ENCODE peak calls at places on chromosomes 1 and 21, in ten cellular contexts. One of them, this sample, is unnamed.

GRCh38 chr1:59815892-59816291 is 1.1 kb downstream of the HOOK1 start:
- DNase-seq in AG10803: no peak
- DNase-seq in thoracic aorta: no peak
- DNase-seq in ovary: no peak
- DNase-seq in HL-60: no peak
- DNase-seq in breast epithelium: no peak
- DNase-seq in cardiac fibroblast: no peak
- DNase-seq in AG04450: no peak
- DNase-seq in A673: no peak
- DNase-seq in BE2C: no peak
- DNase-seq in this sample: no peak

GRCh38 chr1:81030441-81030840 is 770.3 kb upstream of the ADGRL2 start:
- DNase-seq in AG10803: no peak
- DNase-seq in thoracic aorta: no peak
- DNase-seq in ovary: no peak
- DNase-seq in HL-60: no peak
- DNase-seq in breast epithelium: no peak
- DNase-seq in cardiac fibroblast: no peak
- DNase-seq in AG04450: no peak
- DNase-seq in A673: no peak
- DNase-seq in BE2C: no peak
- DNase-seq in this sample: no peak

GRCh38 chr21:41874611-41875010 is 4.5 kb downstream of the PRDM15 start:
- DNase-seq in AG10803: no peak
- DNase-seq in thoracic aorta: no peak
- DNase-seq in ovary: no peak
- DNase-seq in HL-60: no peak
- DNase-seq in breast epithelium: no peak
- DNase-seq in cardiac fibroblast: no peak
- DNase-seq in AG04450: no peak
- DNase-seq in A673: no peak
- DNase-seq in BE2C: no peak
- DNase-seq in this sample: no peak

GRCh38 chr1:145828368-145829016 is 4.5 kb downstream of the POLR3C start:
- DNase-seq in AG10803: no peak
- DNase-seq in thoracic aorta: no peak
- DNase-seq in ovary: no peak
- DNase-seq in HL-60: no peak
- DNase-seq in breast epithelium: no peak
- DNase-seq in cardiac fibroblast: no peak
- DNase-seq in AG04450: no peak
- DNase-seq in A673: no peak
- DNase-seq in BE2C: no peak
- DNase-seq in this sample: no peak

GRCh38 chr1:172443666-172444453 is at the start of gene PIGC:
- DNase-seq in AG10803: peak; percentile 84
- DNase-seq in thoracic aorta: peak; percentile 60
- DNase-seq in ovary: peak; percentile 89
- DNase-seq in HL-60: peak; percentile 95
- DNase-seq in breast epithelium: peak; percentile 90
- DNase-seq in cardiac fibroblast: peak; percentile 88
- DNase-seq in AG04450: peak; percentile 60
- DNase-seq in A673: peak; percentile 94
- DNase-seq in BE2C: peak; percentile 93
- DNase-seq in this sample: peak; percentile 89

GRCh38 chr1:8889103-8889846 is 10.8 kb upstream of the ENO1 start:
- DNase-seq in AG10803: peak; percentile 49
- DNase-seq in thoracic aorta: no peak
- DNase-seq in ovary: no peak
- DNase-seq in HL-60: peak; percentile 70
- DNase-seq in breast epithelium: no peak
- DNase-seq in cardiac fibroblast: peak; percentile 52
- DNase-seq in AG04450: no peak
- DNase-seq in A673: no peak
- DNase-seq in BE2C: no peak
- DNase-seq in this sample: peak; percentile 49

GRCh38 chr1:166165661-166166399 is 971 bp downstream of the FAM78B start:
- DNase-seq in AG10803: peak; percentile 13
- DNase-seq in thoracic aorta: no peak
- DNase-seq in ovary: no peak
- DNase-seq in HL-60: no peak
- DNase-seq in breast epithelium: peak; percentile 51
- DNase-seq in cardiac fibroblast: no peak
- DNase-seq in AG04450: no peak
- DNase-seq in A673: no peak
- DNase-seq in BE2C: peak; percentile 27
- DNase-seq in this sample: peak; percentile 4

GRCh38 chr1:115402753-115403184 is 64.7 kb upstream of the NGF start:
- DNase-seq in AG10803: no peak
- DNase-seq in thoracic aorta: no peak
- DNase-seq in ovary: no peak
- DNase-seq in HL-60: no peak
- DNase-seq in breast epithelium: no peak
- DNase-seq in cardiac fibroblast: peak; percentile 10
- DNase-seq in AG04450: no peak
- DNase-seq in A673: no peak
- DNase-seq in BE2C: no peak
- DNase-seq in this sample: no peak

GRCh38 chr1:52182874-52183400 is 41.0 kb downstream of the ZFYVE9 start:
- DNase-seq in AG10803: no peak
- DNase-seq in thoracic aorta: no peak
- DNase-seq in ovary: no peak
- DNase-seq in HL-60: no peak
- DNase-seq in breast epithelium: no peak
- DNase-seq in cardiac fibroblast: no peak
- DNase-seq in AG04450: no peak
- DNase-seq in A673: no peak
- DNase-seq in BE2C: no peak
- DNase-seq in this sample: no peak

GRCh38 chr1:238484121-238484520 is 593.4 kb upstream of the ZP4 start:
- DNase-seq in AG10803: no peak
- DNase-seq in thoracic aorta: no peak
- DNase-seq in ovary: no peak
- DNase-seq in HL-60: no peak
- DNase-seq in breast epithelium: no peak
- DNase-seq in cardiac fibroblast: peak; percentile 30
- DNase-seq in AG04450: no peak
- DNase-seq in A673: no peak
- DNase-seq in BE2C: no peak
- DNase-seq in this sample: peak; percentile 10

GRCh38 chr21:37530901-37531351 is 164.4 kb downstream of the DYRK1A start:
- DNase-seq in AG10803: no peak
- DNase-seq in thoracic aorta: no peak
- DNase-seq in ovary: no peak
- DNase-seq in HL-60: no peak
- DNase-seq in breast epithelium: no peak
- DNase-seq in cardiac fibroblast: no peak
- DNase-seq in AG04450: no peak
- DNase-seq in A673: no peak
- DNase-seq in BE2C: no peak
- DNase-seq in this sample: no peak

GRCh38 chr1:110452330-110452729 is 1.4 kb downstream of the PROK1 start:
- DNase-seq in AG10803: no peak
- DNase-seq in thoracic aorta: no peak
- DNase-seq in ovary: no peak
- DNase-seq in HL-60: no peak
- DNase-seq in breast epithelium: no peak
- DNase-seq in cardiac fibroblast: no peak
- DNase-seq in AG04450: no peak
- DNase-seq in A673: no peak
- DNase-seq in BE2C: no peak
- DNase-seq in this sample: no peak

GRCh38 chr1:42765832-42766722 is 751 bp downstream of the P3H1 start:
- DNase-seq in AG10803: peak; percentile 79
- DNase-seq in thoracic aorta: no peak
- DNase-seq in ovary: peak; percentile 50
- DNase-seq in HL-60: peak; percentile 37
- DNase-seq in breast epithelium: no peak
- DNase-seq in cardiac fibroblast: peak; percentile 79
- DNase-seq in AG04450: peak; percentile 64
- DNase-seq in A673: peak; percentile 87
- DNase-seq in BE2C: peak; percentile 52
- DNase-seq in this sample: peak; percentile 80
- TF ChIP-seq CTCF in AG10803: peak; percentile 59
- TF ChIP-seq CTCF in thoracic aorta: peak; percentile 52
- TF ChIP-seq CTCF in ovary: no peak
- TF ChIP-seq CTCF in HL-60: no peak
- TF ChIP-seq CTCF in breast epithelium: no peak
- TF ChIP-seq CTCF in cardiac fibroblast: peak; percentile 72
- TF ChIP-seq CTCF in AG04450: peak; percentile 63
- TF ChIP-seq CTCF in A673: peak; percentile 69
- TF ChIP-seq CTCF in BE2C: peak; percentile 54
- TF ChIP-seq CTCF in this sample: peak; percentile 60

DNA sequence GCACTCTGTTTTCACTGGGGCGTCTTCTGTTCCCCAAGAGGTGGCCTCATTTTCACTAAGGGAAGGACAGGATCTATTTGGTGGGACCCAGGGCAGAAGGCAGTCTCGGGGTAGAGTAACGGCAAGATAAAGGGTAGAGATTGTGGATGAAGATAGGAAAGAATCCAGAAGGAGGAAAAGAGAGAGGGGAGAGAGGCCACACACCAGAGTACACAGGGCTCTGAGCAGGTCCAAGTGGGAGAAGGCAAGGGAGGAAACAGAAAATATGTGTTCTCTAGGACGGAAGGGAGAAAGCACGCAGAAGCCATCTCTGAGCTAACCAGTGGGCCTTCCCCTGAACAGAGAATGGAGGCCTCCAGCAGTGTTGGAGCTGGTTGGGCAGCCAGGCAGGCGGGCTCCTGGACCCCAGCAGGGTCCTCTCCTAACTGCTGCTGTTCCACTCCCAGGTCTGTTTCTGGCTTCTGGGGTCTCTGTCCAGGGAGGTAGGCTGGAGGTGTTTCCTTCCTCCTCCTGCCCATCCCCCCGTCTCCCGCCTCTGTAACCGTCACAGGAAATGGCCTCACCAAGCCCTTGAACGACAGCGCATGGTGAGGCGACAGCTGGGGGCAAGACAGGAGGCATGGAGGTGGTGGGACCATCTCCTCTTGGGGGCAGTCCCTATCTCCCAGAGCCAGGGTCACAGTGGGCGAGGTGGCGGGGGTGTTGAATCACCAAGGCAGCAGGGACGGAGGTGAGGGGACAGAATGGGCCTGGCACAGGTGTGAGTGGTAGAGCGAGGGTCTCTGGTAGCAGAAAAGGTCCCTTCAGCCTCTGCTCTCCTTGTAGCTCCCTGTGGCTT is 649 bp downstream of the PTPN7 start:
- DNase-seq in AG10803: no peak
- DNase-seq in thoracic aorta: no peak
- DNase-seq in ovary: no peak
- DNase-seq in HL-60: peak; percentile 83
- DNase-seq in breast epithelium: no peak
- DNase-seq in cardiac fibroblast: no peak
- DNase-seq in AG04450: no peak
- DNase-seq in A673: no peak
- DNase-seq in BE2C: no peak
- DNase-seq in this sample: no peak
- H3K4me3 ChIP-seq in AG10803: no peak overlapping the region
- H3K4me3 ChIP-seq in thoracic aorta: peak overlapping the region; percentile 50
- H3K4me3 ChIP-seq in ovary: no peak overlapping the region
- H3K4me3 ChIP-seq in HL-60: peak overlapping the region; percentile 56
- H3K4me3 ChIP-seq in breast epithelium: no peak overlapping the region
- H3K4me3 ChIP-seq in cardiac fibroblast: no peak overlapping the region
- H3K4me3 ChIP-seq in AG04450: no peak overlapping the region
- H3K4me3 ChIP-seq in A673: no peak overlapping the region
- H3K4me3 ChIP-seq in BE2C: no peak overlapping the region
- H3K4me3 ChIP-seq in this sample: no peak overlapping the region

GRCh38 chr1:152745289-152745704 is 12.5 kb upstream of the KPRP start:
- DNase-seq in AG10803: peak; percentile 17
- DNase-seq in thoracic aorta: no peak
- DNase-seq in ovary: no peak
- DNase-seq in HL-60: no peak
- DNase-seq in breast epithelium: no peak
- DNase-seq in cardiac fibroblast: no peak
- DNase-seq in AG04450: no peak
- DNase-seq in A673: peak; percentile 14
- DNase-seq in BE2C: no peak
- DNase-seq in this sample: no peak
- TF ChIP-seq CTCF in AG10803: no peak
- TF ChIP-seq CTCF in thoracic aorta: no peak
- TF ChIP-seq CTCF in ovary: no peak
- TF ChIP-seq CTCF in HL-60: no peak
- TF ChIP-seq CTCF in breast epithelium: no peak
- TF ChIP-seq CTCF in cardiac fibroblast: no peak
- TF ChIP-seq CTCF in AG04450: no peak
- TF ChIP-seq CTCF in A673: peak; percentile 45
- TF ChIP-seq CTCF in BE2C: no peak
- TF ChIP-seq CTCF in this sample: no peak

GRCh38 chr1:239536165-239536849 is 149.9 kb downstream of the CHRM3 start:
- DNase-seq in AG10803: no peak
- DNase-seq in thoracic aorta: no peak
- DNase-seq in ovary: no peak
- DNase-seq in HL-60: no peak
- DNase-seq in breast epithelium: no peak
- DNase-seq in cardiac fibroblast: no peak
- DNase-seq in AG04450: no peak
- DNase-seq in A673: no peak
- DNase-seq in BE2C: no peak
- DNase-seq in this sample: no peak

GRCh38 chr1:239543873-239544272 is 157.5 kb downstream of the CHRM3 start:
- DNase-seq in AG10803: no peak
- DNase-seq in thoracic aorta: no peak
- DNase-seq in ovary: no peak
- DNase-seq in HL-60: no peak
- DNase-seq in breast epithelium: no peak
- DNase-seq in cardiac fibroblast: no peak
- DNase-seq in AG04450: no peak
- DNase-seq in A673: no peak
- DNase-seq in BE2C: no peak
- DNase-seq in this sample: no peak

GRCh38 chr1:239539856-239540255 is 153.5 kb downstream of the CHRM3 start:
- DNase-seq in AG10803: no peak
- DNase-seq in thoracic aorta: no peak
- DNase-seq in ovary: no peak
- DNase-seq in HL-60: no peak
- DNase-seq in breast epithelium: no peak
- DNase-seq in cardiac fibroblast: no peak
- DNase-seq in AG04450: no peak
- DNase-seq in A673: no peak
- DNase-seq in BE2C: no peak
- DNase-seq in this sample: no peak

DNA sequence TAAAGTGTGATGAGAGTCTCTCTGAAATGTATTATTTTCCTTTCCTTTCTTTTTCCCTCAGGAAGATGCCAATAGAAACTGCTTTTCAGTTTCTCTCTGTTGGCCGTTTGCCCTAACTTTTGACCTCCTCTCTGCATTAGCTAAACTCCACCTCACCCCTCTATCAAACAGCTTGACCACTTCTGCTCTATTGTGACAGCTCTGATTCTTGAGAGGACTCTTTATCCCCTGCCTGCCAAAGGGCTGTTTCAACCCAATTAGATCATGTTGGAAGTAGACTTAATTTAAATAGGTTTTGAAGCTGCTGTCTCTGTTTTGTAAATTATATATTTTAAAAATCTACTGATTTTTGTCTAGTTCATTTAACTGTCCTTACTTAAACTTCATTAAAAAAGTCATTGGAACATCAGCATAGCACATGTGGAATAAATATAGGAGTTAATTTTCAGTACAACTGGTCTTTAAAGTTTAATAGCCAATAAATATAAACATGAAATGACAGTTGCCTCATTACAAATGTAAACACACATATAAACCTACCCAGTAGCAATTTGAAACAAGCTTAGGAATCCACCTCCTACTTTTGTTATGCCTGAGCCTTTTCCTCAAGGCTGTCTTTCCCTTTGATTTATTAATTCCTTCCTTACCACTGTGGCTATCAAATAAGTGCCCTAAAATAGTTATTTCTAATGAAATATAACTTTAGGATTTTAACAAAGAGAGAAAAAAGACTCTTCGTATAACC is 152.0 kb downstream of the CHRM3 start:
- DNase-seq in AG10803: no peak
- DNase-seq in thoracic aorta: no peak
- DNase-seq in ovary: peak; percentile 25
- DNase-seq in HL-60: no peak
- DNase-seq in breast epithelium: no peak
- DNase-seq in cardiac fibroblast: no peak
- DNase-seq in AG04450: no peak
- DNase-seq in A673: no peak
- DNase-seq in BE2C: no peak
- DNase-seq in this sample: no peak
- H3K4me3 ChIP-seq in AG10803: no peak overlapping the region
- H3K4me3 ChIP-seq in thoracic aorta: no peak overlapping the region
- H3K4me3 ChIP-seq in ovary: no peak overlapping the region
- H3K4me3 ChIP-seq in HL-60: no peak overlapping the region
- H3K4me3 ChIP-seq in breast epithelium: no peak overlapping the region
- H3K4me3 ChIP-seq in cardiac fibroblast: no peak overlapping the region
- H3K4me3 ChIP-seq in AG04450: no peak overlapping the region
- H3K4me3 ChIP-seq in A673: no peak overlapping the region
- H3K4me3 ChIP-seq in BE2C: no peak overlapping the region
- H3K4me3 ChIP-seq in this sample: no peak overlapping the region